ENCODE peak calls at places on chromosomes 11 and 22, in six cellular contexts. M is body of pancreas, R is ascending aorta, G is right lobe of liver, D is PC-9, U is bronchial epithelial cell. J is an unnamed sample.

GRCh38 chr11:105577645-105578044 is 32.2 kb upstream of the GRIA4 start:
- DNase-seq in M (no peak), R (no peak), G (no peak), D (no peak), U (peak; percentile 41), J (no peak)

GRCh38 chr11:60867871-60868681 is 734 bp downstream of the ZP1 start:
- DNase-seq in M (no peak), R (peak; percentile 50), G (no peak), D (no peak), U (no peak), J (no peak)

GRCh38 chr11:68321293-68322030 is 9.1 kb downstream of the LRP5 start:
- DNase-seq in M (peak; percentile 56), R (no peak), G (peak; percentile 73), D (no peak), U (peak; percentile 26), J (peak; percentile 50)

GRCh38 chr11:119284344-119285157 is 32.4 kb downstream of the MCAM start:
- DNase-seq in M (no peak), R (no peak), G (no peak), D (no peak), U (peak; percentile 58), J (no peak)

GRCh38 chr22:20178922-20179227 is 28.0 kb upstream of the CCDC188 start:
- DNase-seq in M (no peak), R (no peak), G (no peak), D (no peak), U (no peak), J (no peak)

GRCh38 chr11:68890490-68891231 is 13.0 kb downstream of the MRPL21 start:
- DNase-seq in M (peak; percentile 78), R (peak; percentile 97), G (peak; percentile 74), D (no peak), U (no peak), J (peak; percentile 79)

GRCh38 chr11:35615911-35616900 is 2.1 kb upstream of the FJX1 start:
- DNase-seq in M (no peak), R (no peak), G (no peak), D (no peak), U (peak; percentile 53), J (no peak)

GRCh38 chr11:75100314-75100713 is 3.6 kb upstream of the OR2AT4 start:
- DNase-seq in M (no peak), R (no peak), G (no peak), D (peak; percentile 11), U (peak; percentile 77), J (no peak)

GRCh38 chr22:48536691-48537591 is 1290.7 kb downstream of the BRD1 start:
- DNase-seq in M (peak; percentile 80), R (no peak), G (no peak), D (no peak), U (no peak), J (peak; percentile 47)

GRCh38 chr11:119342362-119343130 is 1.9 kb upstream of the C1QTNF5 start:
- DNase-seq in M (no peak), R (no peak), G (no peak), D (no peak), U (no peak), J (peak; percentile 18)

GRCh38 chr11:134578807-134579708 is 167.0 kb upstream of the B3GAT1 start:
- DNase-seq in M (no peak), R (no peak), G (peak; percentile 39), D (peak; percentile 7), U (no peak), J (no peak)

GRCh38 chr11:119694334-119694733 is 34.7 kb downstream of the NECTIN1 start:
- DNase-seq in M (peak; percentile 66), R (no peak), G (peak; percentile 80), D (peak; percentile 27), U (peak; percentile 58), J (no peak)

GRCh38 chr11:1361882-1362281 is 27.9 kb upstream of the BRSK2 start:
- DNase-seq in M (no peak), R (no peak), G (no peak), D (no peak), U (no peak), J (no peak)

GRCh38 chr11:34044664-34045485 is 6.7 kb upstream of the CAPRIN1 start:
- DNase-seq in M (no peak), R (peak; percentile 69), G (no peak), D (peak; percentile 86), U (peak; percentile 93), J (no peak)

GRCh38 chr22:50192056-50192824 is 6.5 kb downstream of the TRABD start:
- DNase-seq in M (peak; percentile 86), R (no peak), G (no peak), D (no peak), U (peak; percentile 71), J (no peak)

GRCh38 chr11:78606667-78607066 is 32.0 kb upstream of the NARS2 start:
- DNase-seq in M (no peak), R (no peak), G (no peak), D (no peak), U (peak; percentile 48), J (no peak)

GRCh38 chr11:34960277-34960676 is 43.9 kb downstream of the PDHX start:
- DNase-seq in M (no peak), R (no peak), G (no peak), D (no peak), U (no peak), J (no peak)

GRCh38 chr11:79062814-79063762 is 377.7 kb downstream of the TENM4 start:
- DNase-seq in M (peak; percentile 53), R (no peak), G (no peak), D (no peak), U (peak; percentile 33), J (no peak)

GRCh38 chr22:22345781-22346180 is 101.2 kb downstream of the VPREB1 start:
- DNase-seq in M (no peak), R (no peak), G (no peak), D (no peak), U (no peak), J (no peak)

GRCh38 chr22:37077802-37078448 is 26.4 kb downstream of the KCTD17 start:
- DNase-seq in M (peak; percentile 42), R (no peak), G (peak; percentile 67), D (peak; percentile 74), U (peak; percentile 19), J (no peak)

GRCh38 chr11:130992788-130993187 is 76.5 kb upstream of the SNX19 start:
- DNase-seq in M (no peak), R (no peak), G (no peak), D (no peak), U (no peak), J (no peak)

GRCh38 chr11:120985718-120986569 is 38.0 kb upstream of the TBCEL start:
- DNase-seq in M (peak; percentile 61), R (peak; percentile 65), G (peak; percentile 66), D (peak; percentile 10), U (peak; percentile 24), J (no peak)

GRCh38 chr11:57787920-57788716 is 26.5 kb downstream of the CTNND1 start:
- DNase-seq in M (no peak), R (no peak), G (peak; percentile 35), D (no peak), U (peak; percentile 98), J (no peak)

DNA sequence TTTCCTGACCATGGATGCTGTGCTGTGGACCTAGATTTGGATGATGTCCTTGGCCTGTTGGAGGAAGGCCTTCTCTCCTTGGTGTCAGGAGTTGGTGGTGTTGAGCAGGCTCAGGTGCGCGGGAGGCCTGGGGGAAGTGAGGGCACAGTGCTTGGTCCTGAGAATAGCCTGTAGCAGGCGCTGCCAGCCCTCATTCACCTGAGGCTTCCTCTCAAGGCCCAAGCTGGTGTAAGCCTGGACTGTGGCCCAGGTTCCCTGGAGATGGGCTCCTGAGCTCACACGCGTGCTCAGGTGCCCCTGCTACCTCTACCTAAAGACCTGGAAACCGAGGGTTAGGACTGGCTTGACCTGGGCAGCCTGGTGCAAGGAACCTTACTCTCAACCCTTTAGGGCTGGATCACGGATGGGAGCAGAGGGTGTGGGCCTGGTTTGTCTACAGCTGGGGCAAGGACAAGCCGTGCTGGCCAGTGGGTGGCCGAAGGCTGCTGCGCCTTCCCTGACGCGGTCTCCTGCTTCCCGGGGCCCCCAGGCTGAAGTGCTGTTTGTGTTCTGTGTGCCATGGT is 7.8 kb upstream of the GRAMD4 start:
- DNase-seq in M (no peak), R (no peak), G (no peak), D (no peak), U (no peak), J (no peak)
- H3K27me3 ChIP-seq in M (no peaks in the 10 kb centered on the region), R (no peaks in the 10 kb centered on the region), G (no peaks in the 10 kb centered on the region), D (no peaks in the 10 kb centered on the region), U (no peaks in the 10 kb centered on the region), J (no peaks in the 10 kb centered on the region)

DNA sequence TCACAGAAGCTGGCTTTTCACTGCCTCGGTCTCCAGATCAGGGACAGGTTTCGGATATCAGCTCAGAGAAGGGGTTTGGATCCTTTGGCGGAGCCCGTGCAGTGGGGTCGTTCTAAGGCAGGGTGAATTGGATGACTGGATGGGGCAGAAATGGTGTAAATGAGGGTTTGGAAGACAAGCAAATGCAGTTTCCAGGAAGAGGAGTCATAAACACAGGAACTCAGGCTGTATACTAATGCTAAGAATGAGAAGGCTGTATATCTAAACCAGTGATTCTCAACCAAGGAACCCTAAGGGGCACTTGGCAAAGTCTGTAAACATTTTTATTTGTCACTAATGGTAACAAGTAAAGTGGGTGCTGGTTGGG is 896.5 kb downstream of the KCNA4 start:
- DNase-seq in M (no peak), R (no peak), G (no peak), D (no peak), U (peak; percentile 4), J (no peak)
- H3K4me3 ChIP-seq in M (no peak overlapping the region), R (no peak overlapping the region), G (no peak overlapping the region), D (no peak overlapping the region), U (no peak overlapping the region), J (no peak overlapping the region)

GRCh38 chr22:18013436-18013835 is 10.9 kb downstream of the MICAL3 start:
- DNase-seq in M (no peak), R (no peak), G (no peak), D (no peak), U (no peak), J (no peak)
- H3K27me3 ChIP-seq in M (no peaks in the 10 kb centered on the region), R (no peaks in the 10 kb centered on the region), G (no peaks in the 10 kb centered on the region), D (no peaks in the 10 kb centered on the region), U (no peaks in the 10 kb centered on the region), J (no peaks in the 10 kb centered on the region)

DNA sequence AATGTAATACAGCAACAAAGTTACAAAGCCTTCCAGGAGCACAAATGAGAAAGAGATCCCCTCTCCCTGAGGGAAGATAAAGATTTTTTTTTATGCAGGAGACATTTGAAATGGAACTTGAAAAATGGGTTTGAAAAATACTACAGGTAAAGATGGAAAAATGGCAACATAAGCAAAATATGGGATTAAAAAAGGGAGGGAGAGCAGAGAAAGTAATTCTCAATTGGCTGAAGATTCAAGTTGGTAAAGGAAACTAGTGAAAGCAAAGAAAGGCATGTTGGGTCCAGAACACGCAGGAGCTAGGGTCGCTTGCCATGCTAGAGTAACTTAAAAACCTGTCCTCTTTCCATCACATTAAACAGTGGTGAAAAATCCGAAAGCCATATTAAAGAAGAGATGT is 1.5 kb downstream of the ZW10 start:
- DNase-seq in M (no peak), R (no peak), G (no peak), D (no peak), U (no peak), J (no peak)
- H3K4me3 ChIP-seq in M (no peak overlapping the region), R (no peak overlapping the region), G (no peak overlapping the region), D (peak overlapping the region; percentile 79), U (no peak overlapping the region), J (peak overlapping the region; percentile 100)

J was measured in gastrocnemius medialis.